ENCODE peak calls at places on chromosomes 11 and 22, in seven cellular contexts. T is cardiac muscle cell, G is adrenal gland, N is IMR-90, P is heart left ventricle, Y is stomach, A is body of pancreas. I is an unnamed sample. For H3K9me3, the result is how much of the 10 kb centered on the place peaks cover.

GRCh38 chr11:10294289-10294953 is 402 bp upstream of the SBF2 start:
- DNase-seq in G (peak), T (peak), N (peak), A (peak), P (peak), Y (no peak), I (peak)

GRCh38 chr22:38655532-38656255 is 498 bp downstream of the FAM227A start:
- DNase-seq in N (peak), P (no peak), T (no peak), A (no peak), G (peak), Y (no peak), I (no peak)

GRCh38 chr11:118602331-118602730 is 5.1 kb upstream of the PHLDB1 start:
- DNase-seq in N (no peak), A (peak), Y (peak), P (peak), T (no peak), G (no peak), I (no peak)

GRCh38 chr11:86395061-86395551 is 20.4 kb downstream of the CCDC81 start:
- DNase-seq in G (peak), T (peak), Y (no peak), A (peak), P (no peak), N (peak), I (no peak)

GRCh38 chr11:3836903-3837302 is 3.9 kb downstream of the RHOG start:
- DNase-seq in Y (peak), A (peak), G (peak), T (no peak), N (no peak), P (peak), I (peak)

GRCh38 chr22:36406721-36407120 is 19.0 kb upstream of the MYH9 start:
- DNase-seq in G (peak), A (no peak), Y (no peak), T (no peak), P (no peak), N (no peak), I (no peak)

GRCh38 chr11:120651396-120651795 is 139.8 kb downstream of the GRIK4 start:
- DNase-seq in A (no peak), P (no peak), G (no peak), Y (no peak), T (no peak), N (no peak), I (no peak)

GRCh38 chr11:108466405-108466804 is 924 bp downstream of the C11orf65 start:
- DNase-seq in N (no peak), G (no peak), Y (no peak), P (no peak), A (no peak), T (no peak), I (no peak)

GRCh38 chr11:27183672-27184457 is 143.2 kb downstream of the BBOX1 start:
- DNase-seq in G (peak), Y (peak), P (peak), T (peak), A (peak), N (peak), I (no peak)

GRCh38 chr22:18057568-18058209 is 20.1 kb upstream of the PEX26 start:
- DNase-seq in T (no peak), A (peak), N (peak), G (peak), Y (peak), P (peak), I (peak)

GRCh38 chr11:10602945-10603344 is 34.5 kb upstream of the LYVE1 start:
- DNase-seq in P (no peak), N (no peak), T (no peak), G (no peak), A (no peak), Y (no peak), I (no peak)

GRCh38 chr11:95592455-95592854 is 197.1 kb downstream of the FAM76B start:
- DNase-seq in T (peak), G (no peak), P (no peak), N (peak), Y (no peak), A (no peak), I (no peak)

GRCh38 chr11:102120437-102120935 is 10.2 kb downstream of the YAP1 start:
- DNase-seq in A (no peak), N (peak), P (no peak), T (no peak), Y (no peak), G (no peak), I (no peak)

GRCh38 chr22:35587447-35587870 is 29.7 kb downstream of the MB start:
- DNase-seq in G (peak), N (no peak), A (peak), Y (peak), P (peak), T (peak), I (peak)

GRCh38 chr11:34890812-34891211 is 25.4 kb downstream of the APIP start:
- DNase-seq in G (no peak), N (peak), Y (no peak), P (no peak), T (peak), A (no peak), I (no peak)

GRCh38 chr11:119673389-119674336 is 55.3 kb downstream of the NECTIN1 start:
- DNase-seq in P (no peak), G (peak), N (no peak), Y (peak), T (no peak), A (peak), I (no peak)

GRCh38 chr11:45580399-45580798 is 85.0 kb downstream of the CHST1 start:
- DNase-seq in Y (no peak), G (peak), A (no peak), N (peak), P (no peak), T (peak), I (no peak)

GRCh38 chr11:130555251-130555841 is 106.9 kb downstream of the ADAMTS15 start:
- DNase-seq in T (no peak), A (peak), G (no peak), N (no peak), P (no peak), Y (peak), I (no peak)

GRCh38 chr11:70522613-70523311 is 124.4 kb downstream of the CTTN start:
- DNase-seq in P (peak), Y (peak), N (no peak), A (no peak), T (no peak), G (no peak), I (peak)
- TF ChIP-seq CTCF in P (no peak), Y (no peak), N (no peak), A (no peak), T (no peak), G (no peak), I (no peak)

DNA sequence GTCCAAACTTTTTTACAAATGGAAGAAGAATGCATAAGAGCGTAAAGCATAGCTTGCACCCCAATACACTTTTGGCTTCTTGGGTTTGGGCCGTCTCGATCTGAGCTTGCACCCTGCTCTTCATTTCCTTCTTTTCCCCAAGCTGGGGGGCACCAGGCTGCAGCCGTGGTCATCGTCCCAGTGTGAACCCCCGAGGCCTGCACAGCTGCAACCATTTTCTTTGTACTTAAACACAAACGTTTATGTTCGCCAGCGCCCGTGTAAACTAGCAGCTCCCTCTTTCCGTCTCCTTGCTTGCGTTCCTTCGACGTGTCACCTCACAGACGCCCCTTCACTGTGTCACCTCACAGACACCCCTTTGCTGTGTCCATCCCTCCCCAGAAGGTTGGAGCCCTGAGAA is 10.1 kb downstream of the KRTAP5-5 start:
- DNase-seq in N (no peak), T (no peak), G (no peak), Y (no peak), P (no peak), A (no peak), I (no peak)
- H3K9me3 ChIP-seq in N (under half), T (under half), G (under half), Y (under half), P (under half), A (under half), I (under half)

DNA sequence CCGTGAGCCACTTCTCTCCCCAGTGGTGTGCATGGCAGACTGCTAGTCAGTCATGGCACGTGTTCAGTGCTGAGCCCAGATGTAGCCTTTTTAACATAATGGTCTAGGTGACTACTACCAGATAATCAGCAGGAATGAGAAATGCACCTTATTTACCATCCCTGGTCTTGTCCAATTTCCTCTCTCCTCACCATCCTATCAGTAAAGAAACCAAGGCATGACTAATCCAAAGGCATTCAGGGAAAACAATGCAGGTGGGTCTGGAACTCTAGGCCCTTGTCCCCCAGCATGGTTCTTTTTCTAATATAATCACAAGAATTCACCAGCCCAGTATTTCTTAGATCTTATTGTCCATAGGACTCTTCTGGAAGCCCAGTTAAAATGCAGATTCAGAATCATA is 14.6 kb upstream of the WBP2NL start:
- DNase-seq in N (no peak), Y (no peak), P (no peak), T (no peak), G (no peak), A (no peak), I (no peak)
- H3K4me3 ChIP-seq in N (no peak), Y (no peak), P (no peak), T (no peak), G (no peak), A (no peak), I (no peak)

GRCh38 chr22:23826510-23827350 is 12.1 kb downstream of the DERL3 start:
- DNase-seq in T (no peak), G (no peak), A (no peak), Y (no peak), P (peak), N (peak), I (no peak)

GRCh38 chr22:23822101-23822671 is 16.6 kb downstream of the DERL3 start:
- DNase-seq in Y (no peak), A (no peak), N (no peak), G (no peak), T (no peak), P (no peak), I (no peak)

GRCh38 chr22:23825246-23825905 is 13.4 kb downstream of the DERL3 start:
- DNase-seq in G (no peak), P (no peak), N (no peak), Y (no peak), T (no peak), A (no peak), I (no peak)

GRCh38 chr22:23823331-23823791 is 15.4 kb downstream of the DERL3 start:
- DNase-seq in P (peak), N (no peak), Y (no peak), T (no peak), G (peak), A (no peak), I (peak)

GRCh38 chr22:23824476-23825245 is 14.1 kb downstream of the DERL3 start:
- DNase-seq in N (no peak), Y (no peak), A (no peak), G (no peak), T (no peak), P (no peak), I (no peak)
- TF ChIP-seq CTCF in N (no peak), Y (no peak), A (no peak), G (no peak), T (no peak), P (no peak), I (no peak)

DNA sequence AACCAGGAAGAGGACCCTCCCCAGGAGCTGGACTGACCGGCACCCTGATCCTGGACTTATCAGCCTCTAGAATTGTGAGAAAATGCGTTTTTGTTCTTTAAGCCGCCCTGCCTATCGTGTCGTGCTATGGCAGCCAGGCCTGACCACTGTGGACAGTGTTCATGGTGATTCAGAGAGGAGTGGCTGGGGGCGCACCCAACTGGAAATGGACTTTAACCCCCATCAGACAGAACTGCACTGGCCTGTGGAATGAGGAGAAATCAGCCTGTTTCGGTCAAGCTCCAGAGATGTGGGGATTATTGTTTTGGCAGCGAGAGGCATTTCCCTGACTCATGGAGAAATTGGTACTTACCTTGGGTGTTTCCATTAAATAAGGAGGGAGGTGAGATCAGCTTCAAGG is 1437.8 kb downstream of the BRD1 start:
- DNase-seq in G (no peak), N (no peak), T (no peak), A (no peak), P (no peak), Y (peak), I (no peak)
- H3K9me3 ChIP-seq in G (under half), N (under half), T (under half), A (under half), P (under half), Y (under half), I (under half)